ENCODE peak calls at places on chromosomes 13 and 19, in four cellular contexts. B is CD8-positive, alpha-beta T cell; H is left ventricle myocardium inferior; N is GM23338. E is an unnamed sample. For H3K36me3 and H3K4me1, the result is how much of the 10 kb centered on the place peaks cover.

GRCh38 chr19:16702123-16702522 is 17.5 kb upstream of the NWD1 start:
- DNase-seq in H (peak), B (no peak), N (no peak), E (peak)

GRCh38 chr13:49926019-49926418 is 10.1 kb downstream of the SPRYD7 start:
- DNase-seq in B (no peak), H (no peak), N (no peak), E (no peak)

GRCh38 chr13:52118595-52118994 is 10.3 kb downstream of the NEK5 start:
- DNase-seq in H (no peak), B (no peak), N (no peak), E (no peak)

GRCh38 chr19:51181913-51182419 is 39.9 kb downstream of the SIGLEC7 start:
- DNase-seq in H (no peak), N (peak), B (no peak), E (no peak)

GRCh38 chr13:108408670-108409069 is 139.2 kb downstream of the TNFSF13B start:
- DNase-seq in N (no peak), H (no peak), B (no peak), E (no peak)

GRCh38 chr13:59494560-59494970 is 669.2 kb downstream of the DIAPH3 start:
- DNase-seq in N (no peak), H (peak), B (no peak), E (peak)

GRCh38 chr19:45677351-45678230 is 9.6 kb downstream of the GIPR start:
- DNase-seq in N (peak), B (peak), H (peak), E (no peak)

GRCh38 chr13:106349080-106349841 is 186.2 kb downstream of the EFNB2 start:
- DNase-seq in N (peak), H (peak), B (no peak), E (no peak)

GRCh38 chr13:59398661-59399060 is 765.1 kb downstream of the DIAPH3 start:
- DNase-seq in B (no peak), H (no peak), N (no peak), E (no peak)

GRCh38 chr13:46676378-46676725 is 120.6 kb downstream of the ESD start:
- DNase-seq in H (no peak), N (no peak), B (no peak), E (no peak)

GRCh38 chr13:100636004-100636403 is 38.6 kb downstream of the TMTC4 start:
- DNase-seq in B (no peak), N (no peak), H (no peak), E (no peak)

GRCh38 chr19:17867087-17867486 is 4.7 kb upstream of the SLC5A5 start:
- DNase-seq in N (peak), B (no peak), H (no peak), E (no peak)

GRCh38 chr13:45441633-45442032 is 23.1 kb upstream of the COG3 start:
- DNase-seq in N (no peak), H (no peak), B (no peak), E (no peak)

GRCh38 chr13:46595136-46595917 is 42.4 kb downstream of the LRCH1 start:
- DNase-seq in N (no peak), B (no peak), H (no peak), E (no peak)

GRCh38 chr19:19637523-19638251 is 5.8 kb downstream of the GMIP start:
- DNase-seq in N (peak), H (no peak), B (no peak), E (no peak)
- H3K36me3 ChIP-seq in N (under half), H (under half), B (under half), E (under half)

DNA sequence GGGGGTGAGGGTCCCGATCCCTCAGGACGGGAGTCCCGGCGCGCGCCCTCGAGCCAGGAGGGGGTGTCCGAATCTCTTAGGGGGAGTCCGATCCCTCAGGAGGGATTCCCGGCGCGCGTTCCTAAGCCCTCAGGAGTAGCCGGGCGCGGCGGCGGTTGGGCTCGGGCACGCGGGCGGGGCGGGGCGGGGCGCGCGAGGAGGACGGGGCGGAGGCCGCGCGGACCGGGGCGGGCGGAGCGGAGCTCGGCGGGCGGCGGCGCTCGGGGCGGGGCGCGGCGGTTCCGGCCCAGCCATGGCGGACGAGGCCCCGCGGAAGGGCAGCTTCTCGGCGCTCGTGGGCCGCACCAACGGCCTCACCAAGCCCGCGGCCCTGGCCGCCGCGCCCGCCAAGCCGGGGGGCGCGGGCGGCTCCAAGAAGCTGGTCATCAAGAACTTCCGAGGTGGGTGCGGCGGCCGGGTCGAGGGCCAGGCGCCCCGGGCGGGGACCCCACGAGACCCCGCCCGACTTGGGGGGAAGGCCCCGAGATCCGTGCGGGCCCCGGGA is at the start of gene CUL4A:
- DNase-seq in H (peak), N (peak), B (peak), E (peak)
- H3K4me1 ChIP-seq in H (half or more), N (under half), B (half or more), E (half or more)

GRCh38 chr19:7445104-7445503 is 43.7 kb downstream of the PEX11G start:
- DNase-seq in B (no peak), H (no peak), N (no peak), E (no peak)
- H3K36me3 ChIP-seq in B (half or more), H (half or more), N (under half), E (under half)

GRCh38 chr19:33388231-33388816 is 14.8 kb downstream of the CEBPG start:
- DNase-seq in H (peak), B (no peak), N (no peak), E (peak)
- H3K4me1 ChIP-seq in H (half or more), B (under half), N (under half), E (half or more)

GRCh38 chr13:102670130-102670529 is 24.7 kb downstream of the METTL21C start:
- DNase-seq in N (no peak), H (no peak), B (no peak), E (no peak)

GRCh38 chr13:102667023-102667422 is 27.8 kb downstream of the METTL21C start:
- DNase-seq in H (no peak), B (no peak), N (no peak), E (no peak)

GRCh38 chr13:102667911-102668310 is 26.9 kb downstream of the METTL21C start:
- DNase-seq in N (no peak), H (no peak), B (no peak), E (no peak)
- H3K36me3 ChIP-seq in N (under half), H (half or more), B (under half), E (under half)

DNA sequence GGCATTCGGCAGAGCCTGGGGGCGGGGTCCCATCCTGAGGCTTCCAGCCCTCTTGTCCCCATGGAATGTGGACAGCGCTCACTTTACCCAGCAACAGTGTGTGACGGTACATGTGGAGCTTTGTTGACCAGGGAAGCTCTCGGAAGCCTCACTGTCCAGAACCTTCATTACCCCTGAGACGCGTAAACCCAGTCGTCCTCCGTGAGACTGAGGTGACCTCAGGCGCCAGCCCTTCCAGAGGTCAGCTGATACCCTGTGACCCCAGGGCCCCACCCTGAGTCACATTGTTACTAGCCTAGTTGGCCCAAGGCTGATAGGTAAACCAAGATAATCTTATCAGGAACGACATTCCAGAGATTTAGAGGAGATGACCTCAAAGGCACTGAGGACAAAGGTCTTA is 10.2 kb upstream of the TMEM160 start:
- DNase-seq in H (no peak), B (no peak), N (no peak), E (no peak)
- H3K4me1 ChIP-seq in H (under half), B (under half), N (under half), E (under half)

GRCh38 chr13:48068952-48069351 is 26.0 kb downstream of the MED4 start:
- DNase-seq in B (no peak), N (peak), H (no peak), E (no peak)

GRCh38 chr13:48072304-48072703 is 22.6 kb downstream of the MED4 start:
- DNase-seq in H (no peak), B (no peak), N (no peak), E (no peak)

GRCh38 chr13:48072787-48073186 is 22.1 kb downstream of the MED4 start:
- DNase-seq in B (no peak), N (no peak), H (no peak), E (no peak)

GRCh38 chr13:48069573-48069972 is 25.3 kb downstream of the MED4 start:
- DNase-seq in N (no peak), B (no peak), H (no peak), E (no peak)

GRCh38 chr13:48070942-48071341 is 24.0 kb downstream of the MED4 start:
- DNase-seq in H (no peak), B (no peak), N (no peak), E (no peak)
- H3K36me3 ChIP-seq in H (half or more), B (under half), N (half or more), E (under half)

GRCh38 chr19:33933931-33934330 is 137.3 kb downstream of the KCTD15 start:
- DNase-seq in H (no peak), B (no peak), N (no peak), E (no peak)
- H3K4me1 ChIP-seq in H (under half), B (under half), N (under half), E (under half)

GRCh38 chr19:35731779-35732405 is 10.4 kb downstream of the IGFLR1 start:
- DNase-seq in N (no peak), H (no peak), B (peak), E (no peak)
- H3K36me3 ChIP-seq in N (under half), H (half or more), B (half or more), E (half or more)

E was measured in gastrocnemius medialis.